ENCODE peak calls at places on chromosomes 6 and 20, in nine cellular contexts. O, M, I, Y, C, W, H, G and R are unnamed samples. For H3K4me1, the result is how much of the 10 kb centered on the place peaks cover.

GRCh38 chr20:62133051-62133845 is 9.9 kb downstream of the PSMA7 start:
- DNase-seq in M (no peak), G (no peak), I (peak), W (no peak), Y (no peak), O (no peak), H (no peak), C (no peak), R (no peak)

GRCh38 chr6:163577404-163577803 is 162.9 kb downstream of the QKI start:
- DNase-seq in C (no peak), M (no peak), G (no peak), W (no peak), O (no peak), Y (no peak), H (no peak), I (no peak), R (no peak)

GRCh38 chr6:146027586-146028249 is 1.1 kb upstream of the GRM1 start:
- DNase-seq in G (no peak), C (no peak), O (no peak), I (no peak), M (no peak), W (no peak), Y (peak), H (no peak), R (no peak)

GRCh38 chr6:138275976-138276375 is 57.7 kb upstream of the PBOV1 start:
- DNase-seq in H (no peak), C (no peak), M (no peak), G (no peak), W (no peak), I (no peak), Y (peak), O (no peak), R (no peak)

GRCh38 chr6:15017251-15017650 is 228.6 kb upstream of the JARID2 start:
- DNase-seq in I (no peak), Y (peak), M (peak), H (no peak), O (no peak), G (no peak), C (no peak), W (no peak), R (no peak)

GRCh38 chr6:110323004-110323657 is 35.0 kb downstream of the METTL24 start:
- DNase-seq in I (no peak), M (no peak), G (no peak), H (no peak), Y (no peak), O (no peak), C (no peak), W (no peak), R (no peak)

GRCh38 chr6:163825033-163825432 is 410.5 kb downstream of the QKI start:
- DNase-seq in G (no peak), M (peak), I (no peak), O (no peak), C (no peak), W (no peak), Y (no peak), H (no peak), R (no peak)

GRCh38 chr6:136014454-136015421 is 163.2 kb downstream of the PDE7B start:
- DNase-seq in Y (no peak), H (no peak), O (no peak), M (peak), W (no peak), G (no peak), I (no peak), C (no peak), R (no peak)

GRCh38 chr20:63052571-63053429 is 46.0 kb upstream of the BHLHE23 start:
- DNase-seq in M (no peak), C (no peak), G (no peak), W (no peak), H (peak), O (no peak), Y (peak), I (no peak), R (no peak)

GRCh38 chr20:1857403-1857941 is 37.7 kb upstream of the SIRPA start:
- DNase-seq in O (no peak), G (no peak), Y (no peak), H (no peak), W (no peak), C (no peak), M (no peak), I (no peak), R (no peak)

GRCh38 chr6:98324406-98324930 is 509.9 kb upstream of the POU3F2 start:
- DNase-seq in O (no peak), G (no peak), I (no peak), M (no peak), H (no peak), Y (no peak), W (no peak), C (no peak), R (no peak)

GRCh38 chr6:87684895-87685654 is 17.0 kb downstream of the AKIRIN2 start:
- DNase-seq in Y (no peak), W (no peak), G (no peak), I (no peak), M (no peak), O (no peak), C (no peak), H (no peak), R (no peak)

GRCh38 chr6:132218063-132218696 is 183.1 kb downstream of the MOXD1 start:
- DNase-seq in W (no peak), H (no peak), O (peak), G (no peak), Y (no peak), M (peak), C (peak), I (no peak), R (no peak)

GRCh38 chr6:34656378-34657036 is 40.1 kb downstream of the ILRUN start:
- DNase-seq in I (no peak), G (no peak), C (peak), M (peak), Y (no peak), W (no peak), O (peak), H (no peak), R (no peak)

GRCh38 chr6:70388814-70389213 is 24.5 kb upstream of the FAM135A start:
- DNase-seq in M (no peak), C (no peak), H (no peak), W (no peak), G (no peak), O (no peak), Y (no peak), I (no peak), R (no peak)

GRCh38 chr20:42051935-42052334 is 433.8 kb upstream of the CHD6 start:
- DNase-seq in Y (no peak), G (no peak), M (no peak), O (no peak), W (no peak), I (no peak), C (no peak), H (no peak), R (no peak)

GRCh38 chr6:125046107-125046925 is 84.1 kb downstream of the RNF217 start:
- DNase-seq in C (no peak), O (no peak), H (no peak), Y (no peak), G (no peak), M (no peak), W (no peak), I (no peak), R (no peak)

GRCh38 chr6:111852704-111853103 is 20.5 kb downstream of the FYN start:
- DNase-seq in G (no peak), Y (no peak), C (peak), M (peak), O (no peak), W (no peak), H (no peak), I (no peak), R (no peak)

GRCh38 chr6:41723178-41723935 is 12.1 kb downstream of the TFEB start:
- DNase-seq in I (peak), H (peak), W (no peak), M (peak), C (peak), O (peak), Y (no peak), G (no peak), R (no peak)

GRCh38 chr6:52984247-52984646 is 10.8 kb downstream of the GSTA4 start:
- DNase-seq in I (no peak), O (peak), C (no peak), M (no peak), W (peak), H (no peak), G (peak), Y (no peak), R (peak)

GRCh38 chr6:64890609-64891008 is 816.4 kb downstream of the EYS start:
- DNase-seq in Y (no peak), H (no peak), M (peak), I (no peak), W (no peak), G (no peak), O (no peak), C (no peak), R (no peak)

GRCh38 chr6:30260036-30260504 is 46.9 kb upstream of the TRIM26 start:
- DNase-seq in W (no peak), Y (no peak), M (no peak), I (no peak), C (no peak), H (peak), G (no peak), O (no peak), R (peak)

GRCh38 chr6:43310624-43311023 is 2.0 kb upstream of the CRIP3 start:
- DNase-seq in C (no peak), M (no peak), W (no peak), G (no peak), Y (no peak), H (no peak), I (no peak), O (no peak), R (no peak)
- H3K4me1 ChIP-seq in C (half or more), M (under half), W (under half), G (under half), Y (under half), H (under half), I (under half), O (under half), R (under half)

DNA sequence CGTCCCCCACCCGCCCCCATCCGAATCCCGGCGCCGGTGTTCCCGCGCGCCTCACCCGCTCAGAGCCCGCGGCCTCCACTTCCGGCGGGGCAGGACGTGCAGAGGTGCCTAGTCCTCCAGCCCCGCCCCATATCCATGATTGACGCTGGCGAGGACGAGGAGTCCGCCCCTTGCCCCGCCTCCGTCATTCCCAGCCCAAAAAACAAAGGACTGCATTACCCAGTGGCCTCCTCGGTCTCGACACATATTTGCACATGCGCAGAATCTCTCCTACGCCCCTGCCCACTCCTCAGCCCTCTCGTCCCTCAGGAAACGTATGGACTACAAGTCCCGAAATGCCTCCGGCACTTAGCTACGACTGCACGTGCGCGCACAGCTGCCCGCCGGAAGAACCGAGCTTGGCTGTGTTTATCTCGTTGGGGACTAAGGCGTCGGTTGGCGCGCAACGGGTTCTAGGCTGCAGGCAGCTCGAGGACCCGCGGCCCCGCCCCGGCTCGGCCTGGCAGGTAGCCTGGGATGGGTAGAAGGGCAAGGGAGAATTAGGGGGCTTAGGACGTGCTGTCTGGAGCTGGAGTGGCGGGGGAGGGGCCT is at the start of the genes KLHDC3 and MEA1:
- DNase-seq in G (peak), I (peak), M (peak), Y (peak), O (peak), W (peak), C (peak), H (peak), R (peak)
- H3K4me1 ChIP-seq in G (under half), I (half or more), M (under half), Y (under half), O (under half), W (under half), C (under half), H (under half), R (under half)

GRCh38 chr6:39203398-39203797 is 25.9 kb downstream of the KCNK5 start:
- DNase-seq in G (no peak), H (no peak), O (no peak), C (no peak), Y (no peak), M (no peak), W (no peak), I (no peak), R (no peak)
- H3K4me1 ChIP-seq in G (under half), H (under half), O (under half), C (under half), Y (under half), M (under half), W (under half), I (under half), R (under half)

GRCh38 chr6:44668391-44668930 is 281.0 kb downstream of the CDC5L start:
- DNase-seq in G (no peak), I (no peak), M (no peak), O (no peak), W (no peak), C (no peak), Y (no peak), H (no peak), R (no peak)

GRCh38 chr6:44667226-44667625 is 279.7 kb downstream of the CDC5L start:
- DNase-seq in O (no peak), W (no peak), H (no peak), Y (peak), G (no peak), C (no peak), M (peak), I (no peak), R (no peak)

GRCh38 chr6:44667668-44668390 is 280.3 kb downstream of the CDC5L start:
- DNase-seq in G (peak), M (no peak), C (peak), I (no peak), Y (peak), W (no peak), O (peak), H (no peak), R (peak)

GRCh38 chr6:44670146-44670545 is 282.6 kb downstream of the CDC5L start:
- DNase-seq in I (no peak), C (no peak), O (no peak), W (no peak), H (no peak), M (no peak), Y (no peak), G (no peak), R (no peak)

DNA sequence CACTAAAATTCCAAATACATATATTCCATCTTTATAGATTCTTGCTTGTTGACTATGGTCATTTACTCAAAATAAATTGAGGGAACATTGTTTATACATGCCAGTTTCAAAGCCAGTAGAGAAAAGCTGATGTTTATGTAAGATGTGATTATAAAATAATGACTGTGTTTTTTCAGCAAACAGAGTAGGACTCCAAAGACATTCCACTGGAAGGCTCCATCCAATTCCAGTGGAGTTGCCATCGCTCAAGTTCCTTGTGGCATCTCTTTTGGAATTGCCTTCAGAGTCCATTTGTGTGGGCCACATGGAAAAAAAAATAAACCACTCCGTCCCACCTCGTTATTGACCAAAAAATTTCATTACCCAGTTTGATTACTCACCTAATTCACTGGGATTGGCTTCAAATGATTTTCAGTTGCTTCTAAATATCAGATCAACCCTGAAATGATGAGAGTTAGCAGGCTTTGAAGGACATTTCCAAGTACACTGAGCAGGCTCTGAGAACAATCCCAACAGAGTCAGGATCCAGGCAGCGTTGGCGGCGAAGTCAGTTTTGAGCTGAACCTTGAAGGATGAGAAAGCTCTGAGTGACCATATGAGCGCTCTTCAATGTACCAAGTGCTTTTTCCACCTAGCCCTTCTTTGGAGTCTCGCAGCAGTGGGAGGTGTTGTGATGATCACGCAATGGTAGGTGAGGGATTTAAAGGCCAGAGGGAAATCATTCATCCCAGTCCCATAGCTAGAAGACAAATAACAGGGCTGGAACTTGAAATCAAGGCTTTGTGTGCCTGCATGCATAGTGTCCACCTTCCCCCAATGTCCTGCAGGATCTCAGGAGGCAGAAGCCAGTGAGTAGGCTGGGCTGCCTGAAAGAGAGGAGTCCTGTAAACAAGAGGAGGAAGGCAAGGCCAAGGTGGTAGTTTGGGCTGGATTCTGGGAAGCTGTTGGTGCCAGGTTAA is 281.7 kb downstream of the CDC5L start:
- DNase-seq in C (no peak), Y (no peak), H (no peak), O (no peak), W (no peak), G (no peak), M (no peak), I (no peak), R (no peak)
- H3K4me1 ChIP-seq in C (under half), Y (under half), H (under half), O (under half), W (under half), G (under half), M (under half), I (under half), R (under half)

DNA sequence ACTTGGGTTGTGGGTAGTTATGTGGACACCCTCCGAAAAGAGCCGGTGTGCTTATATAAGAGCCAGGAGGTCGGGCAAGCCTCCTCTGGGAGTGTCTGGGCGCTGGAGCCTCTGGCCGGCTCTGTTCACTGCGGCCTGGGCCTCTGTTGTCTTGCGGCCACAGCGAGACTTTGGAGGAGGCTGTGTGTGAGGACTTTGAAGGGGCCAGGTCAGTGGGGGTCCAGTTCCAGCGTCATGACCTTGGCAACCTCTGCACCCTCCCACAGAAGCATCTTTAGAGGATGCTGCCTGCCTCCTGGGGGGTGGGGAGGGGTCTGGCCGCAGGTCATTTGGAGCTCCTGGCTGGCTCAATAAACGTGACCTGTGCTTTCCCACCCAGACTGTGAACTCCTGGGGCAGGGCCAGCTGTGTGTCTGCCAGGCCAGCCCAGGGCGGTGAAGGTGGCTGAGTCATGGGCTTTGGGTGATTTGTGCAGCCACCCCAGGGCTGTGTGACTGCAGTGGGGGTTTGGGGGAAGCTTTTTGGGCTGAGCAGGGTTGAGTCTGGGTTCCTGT is 1.2 kb downstream of the TCEA2 start:
- DNase-seq in W (no peak), I (no peak), G (no peak), C (peak), Y (no peak), O (no peak), M (peak), H (peak), R (no peak)
- H3K4me1 ChIP-seq in W (under half), I (under half), G (half or more), C (half or more), Y (under half), O (under half), M (under half), H (under half), R (under half)

GRCh38 chr20:43605715-43606114 is 15.0 kb downstream of the IFT52 start:
- DNase-seq in H (no peak), C (no peak), W (no peak), I (no peak), Y (no peak), M (no peak), O (no peak), G (no peak), R (no peak)

DNA sequence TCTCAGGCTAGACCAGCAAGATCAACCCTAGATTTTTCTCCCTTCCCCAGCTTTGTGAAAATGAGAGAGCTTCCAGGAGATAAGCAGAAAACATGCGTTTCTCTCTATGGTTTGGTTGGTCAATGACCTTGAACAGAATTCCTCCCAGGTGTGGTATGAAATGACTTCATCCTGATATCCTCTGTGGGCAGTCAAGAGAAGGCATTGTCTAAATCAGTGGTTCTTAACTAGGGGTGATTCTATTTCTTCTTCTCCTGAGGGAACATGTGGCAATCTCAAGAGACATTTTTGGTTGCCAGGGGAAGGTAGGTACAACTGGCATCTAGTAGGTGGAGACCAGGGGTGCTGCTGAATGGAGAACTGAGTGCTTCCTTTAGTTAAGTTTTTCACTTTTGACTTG is 12.4 kb downstream of the IFT52 start:
- DNase-seq in H (no peak), I (no peak), Y (no peak), C (peak), O (no peak), M (no peak), W (no peak), G (no peak), R (no peak)
- H3K4me1 ChIP-seq in H (under half), I (under half), Y (under half), C (under half), O (under half), M (under half), W (under half), G (under half), R (under half)

GRCh38 chr20:57323034-57323433 is 6.6 kb upstream of the SPO11 start:
- DNase-seq in H (no peak), I (peak), C (peak), O (peak), G (no peak), M (no peak), W (no peak), Y (peak), R (no peak)
- H3K4me1 ChIP-seq in H (under half), I (under half), C (half or more), O (half or more), G (under half), M (under half), W (under half), Y (under half), R (under half)